ENCODE peak calls at places on chromosomes 11 and 22, in eight cellular contexts. J is naive thymus-derived CD4-positive, alpha-beta T cell; H is body of pancreas; V is substantia nigra; K is caudate nucleus; R is hepatocyte; A is heart right ventricle; L is stomach. X is an unnamed sample.

GRCh38 chr11:2265396-2265795 is 5.0 kb downstream of the ASCL2 start:
- DNase-seq in J (no peak), L (peak), A (no peak), K (no peak), V (no peak), R (no peak), H (no peak), X (no peak)

GRCh38 chr22:27881404-27881803 is 37.7 kb downstream of the PITPNB start:
- DNase-seq in V (peak), H (no peak), R (no peak), K (no peak), A (no peak), J (no peak), L (peak), X (no peak)

GRCh38 chr11:68468217-68468828 is 7.8 kb downstream of the PPP6R3 start:
- DNase-seq in V (no peak), L (no peak), H (no peak), A (no peak), K (no peak), J (no peak), R (no peak), X (no peak)

GRCh38 chr11:134340354-134340964 is 8.7 kb downstream of the GLB1L2 start:
- DNase-seq in R (no peak), V (no peak), K (no peak), J (no peak), L (no peak), H (no peak), A (no peak), X (peak)

GRCh38 chr22:34886391-34886790 is 179.6 kb upstream of the ISX start:
- DNase-seq in H (no peak), A (no peak), V (no peak), K (no peak), J (no peak), R (no peak), L (no peak), X (no peak)

GRCh38 chr11:32326522-32326921 is 108.8 kb downstream of the WT1 start:
- DNase-seq in J (no peak), V (no peak), A (no peak), K (no peak), H (no peak), L (no peak), R (no peak), X (no peak)

GRCh38 chr11:10727259-10727851 is 23.7 kb upstream of the CTR9 start:
- DNase-seq in R (peak), K (no peak), A (no peak), V (no peak), L (no peak), H (no peak), J (no peak), X (no peak)

GRCh38 chr11:967995-968751 is 42.5 kb downstream of the AP2A2 start:
- DNase-seq in R (no peak), L (no peak), A (no peak), K (no peak), V (no peak), H (no peak), J (no peak), X (peak)

GRCh38 chr11:119585038-119585666 is 143.8 kb downstream of the NECTIN1 start:
- DNase-seq in R (peak), H (peak), K (peak), A (no peak), J (no peak), L (peak), V (no peak), X (peak)

GRCh38 chr11:113278925-113279324 is 35.5 kb upstream of the TTC12 start:
- DNase-seq in A (no peak), V (no peak), L (no peak), K (no peak), H (no peak), R (no peak), J (no peak), X (no peak)

GRCh38 chr11:26721967-26722366 is at the start of gene SLC5A12:
- DNase-seq in V (no peak), K (no peak), J (no peak), L (no peak), R (peak), A (no peak), H (no peak), X (no peak)

GRCh38 chr11:26730711-26731460 is 9.0 kb upstream of the SLC5A12 start:
- DNase-seq in A (no peak), L (no peak), K (no peak), R (peak), H (no peak), V (no peak), J (no peak), X (no peak)

GRCh38 chr11:26726960-26727359 is 5.1 kb upstream of the SLC5A12 start:
- DNase-seq in R (no peak), H (no peak), L (no peak), A (no peak), J (no peak), K (no peak), V (no peak), X (no peak)
- H3K27ac ChIP-seq in R (no peak), H (no peak), L (no peak), A (no peak), J (no peak), K (no peak), V (no peak), X (no peak)

DNA sequence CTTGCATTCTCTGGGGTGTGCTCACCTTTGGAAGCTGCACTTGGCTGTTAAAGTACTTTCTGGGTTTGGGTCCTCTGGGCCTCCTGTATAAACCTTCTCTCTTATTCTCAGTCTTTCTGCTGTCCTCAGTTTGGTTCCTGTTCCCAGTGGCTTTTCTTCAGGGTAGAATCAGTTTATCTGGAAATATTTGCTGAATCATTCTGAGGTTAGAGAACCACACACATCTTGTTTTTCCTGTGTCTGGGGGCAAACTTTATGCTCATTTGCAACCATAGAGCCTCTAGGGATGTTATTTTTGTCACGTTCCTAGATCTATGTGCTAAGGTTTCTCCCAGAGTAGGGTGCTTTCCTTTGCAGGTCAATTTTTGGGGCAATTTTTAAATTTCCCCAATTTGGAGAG is 224.3 kb upstream of the C11orf87 start:
- DNase-seq in H (no peak), A (no peak), K (no peak), L (no peak), J (no peak), R (no peak), V (no peak), X (no peak)
- H3K27ac ChIP-seq in H (no peak), A (no peak), K (no peak), L (no peak), J (no peak), R (no peak), V (no peak), X (no peak)

GRCh38 chr22:22203048-22203971 is 41.3 kb upstream of the VPREB1 start:
- DNase-seq in H (no peak), V (no peak), J (no peak), R (no peak), K (no peak), A (no peak), L (no peak), X (no peak)

GRCh38 chr22:22200569-22201184 is 43.9 kb upstream of the VPREB1 start:
- DNase-seq in L (no peak), K (no peak), H (no peak), J (no peak), A (no peak), V (no peak), R (no peak), X (no peak)

GRCh38 chr22:22199634-22200033 is 45.0 kb upstream of the VPREB1 start:
- DNase-seq in H (no peak), L (no peak), R (no peak), V (no peak), A (no peak), J (no peak), K (no peak), X (no peak)

GRCh38 chr22:22201185-22201924 is 43.2 kb upstream of the VPREB1 start:
- DNase-seq in J (no peak), A (no peak), H (no peak), R (no peak), V (no peak), K (no peak), L (peak), X (no peak)

GRCh38 chr22:22201925-22202343 is 42.7 kb upstream of the VPREB1 start:
- DNase-seq in L (no peak), A (no peak), R (no peak), K (no peak), V (no peak), J (no peak), H (no peak), X (no peak)
- H3K27ac ChIP-seq in L (no peak), A (no peak), R (no peak), K (no peak), V (no peak), J (no peak), H (no peak), X (no peak)

GRCh38 chr22:36440429-36441002 is 40.9 kb downstream of the TXN2 start:
- DNase-seq in H (no peak), V (no peak), A (no peak), R (peak), J (no peak), L (no peak), K (no peak), X (no peak)
- H3K27ac ChIP-seq in H (no peak), V (no peak), A (no peak), R (peak), J (no peak), L (peak), K (no peak), X (no peak)

GRCh38 chr11:128303383-128303782 is 284.0 kb downstream of the ETS1 start:
- DNase-seq in K (no peak), H (no peak), L (no peak), V (no peak), R (no peak), A (no peak), J (no peak), X (no peak)

GRCh38 chr11:128304666-128305485 is 282.5 kb downstream of the ETS1 start:
- DNase-seq in A (no peak), K (no peak), J (peak), H (no peak), V (no peak), L (no peak), R (no peak), X (no peak)

GRCh38 chr11:128305588-128305987 is 281.8 kb downstream of the ETS1 start:
- DNase-seq in J (peak), V (no peak), H (no peak), A (no peak), L (no peak), R (no peak), K (no peak), X (no peak)

GRCh38 chr11:128300785-128301184 is 286.6 kb downstream of the ETS1 start:
- DNase-seq in R (no peak), K (no peak), H (no peak), L (no peak), J (peak), V (no peak), A (no peak), X (no peak)

GRCh38 chr11:128302425-128303186 is 284.8 kb downstream of the ETS1 start:
- DNase-seq in V (no peak), R (no peak), H (no peak), J (peak), K (no peak), L (no peak), A (no peak), X (no peak)
- H3K27ac ChIP-seq in V (no peak), R (no peak), H (no peak), J (peak), K (no peak), L (peak), A (no peak), X (no peak)

GRCh38 chr22:32044477-32044876 is 1.4 kb downstream of the SLC5A1 start:
- DNase-seq in H (no peak), L (no peak), V (no peak), A (no peak), R (no peak), K (no peak), J (no peak), X (no peak)

GRCh38 chr22:32048069-32048468 is 5.0 kb downstream of the SLC5A1 start:
- DNase-seq in K (no peak), J (no peak), V (no peak), R (no peak), A (peak), H (no peak), L (no peak), X (no peak)

GRCh38 chr22:32042924-32043323 is at the start of gene SLC5A1:
- DNase-seq in A (no peak), H (peak), R (no peak), J (no peak), V (no peak), K (no peak), L (peak), X (peak)

GRCh38 chr22:32043391-32043790 is 330 bp downstream of the SLC5A1 start:
- DNase-seq in A (no peak), K (no peak), J (no peak), R (no peak), V (no peak), H (no peak), L (no peak), X (no peak)

DNA sequence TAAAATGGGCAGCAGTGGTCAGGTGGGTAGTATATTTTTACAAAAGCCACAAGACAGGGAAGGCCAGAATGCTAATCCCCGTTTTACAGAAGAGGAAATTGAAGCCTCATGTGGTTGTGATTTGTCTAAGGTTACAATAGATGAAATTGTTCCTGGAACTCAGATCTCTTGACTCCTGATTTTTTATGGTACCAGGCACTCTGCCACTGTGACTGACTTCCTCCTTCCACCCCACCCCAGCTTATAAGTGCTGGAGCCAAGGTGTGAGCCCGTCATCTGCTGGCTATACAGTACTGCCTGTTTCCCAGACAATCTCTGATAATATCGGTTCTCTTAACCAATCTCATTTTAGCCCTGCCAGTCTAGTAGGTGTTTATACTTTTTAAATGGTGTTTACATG is 1.9 kb downstream of the SLC5A1 start:
- DNase-seq in A (no peak), H (no peak), V (no peak), R (peak), L (peak), J (no peak), K (no peak), X (no peak)
- H3K27ac ChIP-seq in A (no peak), H (peak), V (no peak), R (no peak), L (peak), J (no peak), K (no peak), X (no peak)

GRCh38 chr11:44661311-44661717 is 65.4 kb upstream of the TSPAN18 start:
- DNase-seq in H (no peak), R (no peak), J (no peak), A (no peak), L (no peak), V (no peak), K (no peak), X (no peak)
- H3K27ac ChIP-seq in H (no peak), R (no peak), J (no peak), A (no peak), L (no peak), V (no peak), K (no peak), X (no peak)